ENCODE peak calls at places on chromosomes 16 and 17, in seven cellular contexts. Y, W, F, B, K, H and E are unnamed samples.

GRCh38 chr16:70428178-70428998 is 10.5 kb downstream of the ST3GAL2 start:
- DNase-seq in Y (peak), B (peak), H (peak), K (peak), W (peak), F (peak), E (peak)

GRCh38 chr17:42210046-42210445 is 15.8 kb upstream of the GHDC start:
- DNase-seq in K (no peak), H (no peak), B (no peak), Y (no peak), W (no peak), F (no peak), E (peak)

GRCh38 chr16:72715267-72715666 is 332.7 kb downstream of the ZFHX3 start:
- DNase-seq in B (no peak), F (no peak), K (no peak), H (no peak), W (no peak), Y (peak), E (peak)

GRCh38 chr17:29633886-29634285 is 11.2 kb upstream of the CORO6 start:
- DNase-seq in Y (no peak), H (no peak), F (no peak), W (peak), K (no peak), B (no peak), E (no peak)

GRCh38 chr17:80559688-80560290 is 15.2 kb downstream of the RPTOR start:
- DNase-seq in W (no peak), K (no peak), F (no peak), B (no peak), Y (no peak), H (no peak), E (no peak)

GRCh38 chr17:42340691-42341127 is 47.5 kb downstream of the STAT3 start:
- DNase-seq in K (no peak), Y (no peak), B (no peak), F (no peak), W (no peak), H (no peak), E (peak)

GRCh38 chr16:48537909-48538745 is 71.9 kb downstream of the N4BP1 start:
- DNase-seq in F (no peak), Y (no peak), H (no peak), K (peak), B (no peak), W (no peak), E (no peak)

GRCh38 chr17:42679001-42679491 is 2.3 kb upstream of the PLEKHH3 start:
- DNase-seq in F (peak), Y (no peak), K (no peak), B (peak), W (peak), H (peak), E (peak)

GRCh38 chr16:81201267-81201666 is 37.2 kb upstream of the BCO1 start:
- DNase-seq in B (no peak), F (no peak), W (peak), K (no peak), H (no peak), Y (no peak), E (peak)

GRCh38 chr17:27600471-27600870 is 30.5 kb upstream of the LGALS9 start:
- DNase-seq in H (no peak), B (no peak), Y (no peak), W (no peak), K (peak), F (no peak), E (no peak)

GRCh38 chr17:44794699-44795413 is 35.2 kb downstream of the GJC1 start:
- DNase-seq in Y (peak), W (no peak), K (peak), B (no peak), H (no peak), F (peak), E (peak)

GRCh38 chr17:3761061-3761917 is 37.6 kb downstream of the HASPIN start:
- DNase-seq in Y (peak), W (no peak), K (no peak), F (no peak), H (no peak), B (no peak), E (peak)

GRCh38 chr16:65274576-65274975 is 152.7 kb upstream of the CDH11 start:
- DNase-seq in F (no peak), W (no peak), H (no peak), B (no peak), Y (peak), K (no peak), E (peak)

GRCh38 chr16:73126453-73126853 is 78.5 kb upstream of the ZFHX3 start:
- DNase-seq in F (peak), K (no peak), Y (peak), B (no peak), W (no peak), H (no peak), E (peak)

GRCh38 chr16:5575121-5575520 is 477.5 kb upstream of the EEF2KMT start:
- DNase-seq in B (no peak), W (no peak), K (no peak), F (no peak), H (no peak), Y (no peak), E (no peak)